ENCODE peak calls at places on chromosome 16, in six cellular contexts. Z is cardiac fibroblast; U is progenitor cell of endocrine pancreas; F is osteocyte; L is fibroblast of the aortic adventitia; B is CD4-positive, alpha-beta T cell. K is an unnamed sample.

GRCh38 chr16:65745-66144 is 6.7 kb downstream of the RHBDF1 start:
- DNase-seq in Z (peak; percentile 74), U (peak; percentile 78), F (peak; percentile 95), L (peak; percentile 75), B (peak; percentile 87), K (peak; percentile 85)

GRCh38 chr16:70691223-70692129 is 5.6 kb upstream of the MTSS2 start:
- DNase-seq in Z (peak; percentile 93), U (no peak), F (peak; percentile 97), L (peak; percentile 94), B (no peak), K (no peak)

GRCh38 chr16:50671644-50672260 is 9.4 kb downstream of the SNX20 start:
- DNase-seq in Z (peak; percentile 52), U (no peak), F (no peak), L (peak; percentile 32), B (peak; percentile 47), K (peak; percentile 46)

GRCh38 chr16:4290236-4290830 is 17.5 kb upstream of the TFAP4 start:
- DNase-seq in Z (peak; percentile 92), U (no peak), F (no peak), L (peak; percentile 51), B (no peak), K (no peak)

GRCh38 chr16:83717308-83717707 is 90.5 kb upstream of the HSBP1 start:
- DNase-seq in Z (no peak), U (no peak), F (no peak), L (no peak), B (no peak), K (no peak)

GRCh38 chr16:47043200-47043599 is 69.7 kb upstream of the DNAJA2 start:
- DNase-seq in Z (no peak), U (no peak), F (no peak), L (no peak), B (no peak), K (no peak)

GRCh38 chr16:4324871-4325740 is 9.2 kb downstream of the GLIS2 start:
- DNase-seq in Z (no peak), U (no peak), F (no peak), L (no peak), B (no peak), K (no peak)

GRCh38 chr16:10583269-10583668 is 2.9 kb upstream of the EMP2 start:
- DNase-seq in Z (no peak), U (no peak), F (no peak), L (no peak), B (no peak), K (no peak)

GRCh38 chr16:65099607-65100006 is 22.3 kb downstream of the CDH11 start:
- DNase-seq in Z (no peak), U (no peak), F (no peak), L (no peak), B (no peak), K (no peak)

GRCh38 chr16:14497245-14498082 is 132.6 kb downstream of the PARN start:
- DNase-seq in Z (no peak), U (no peak), F (no peak), L (no peak), B (no peak), K (no peak)

GRCh38 chr16:14088155-14088753 is 17.1 kb downstream of the MRTFB start:
- DNase-seq in Z (peak; percentile 15), U (no peak), F (no peak), L (no peak), B (no peak), K (no peak)

GRCh38 chr16:20004931-20005330 is 68.8 kb downstream of the GPR139 start:
- DNase-seq in Z (no peak), U (no peak), F (no peak), L (no peak), B (no peak), K (no peak)

GRCh38 chr16:71467810-71468209 is 5.8 kb upstream of the ZNF23 start:
- DNase-seq in Z (peak; percentile 42), U (peak; percentile 37), F (no peak), L (peak; percentile 33), B (peak; percentile 55), K (peak; percentile 36)

GRCh38 chr16:15949210-15950166 is at the start of gene ABCC1:
- DNase-seq in Z (no peak), U (peak; percentile 34), F (no peak), L (no peak), B (peak; percentile 57), K (peak; percentile 63)

GRCh38 chr16:14007460-14007859 is 63.7 kb upstream of the MRTFB start:
- DNase-seq in Z (peak; percentile 84), U (no peak), F (no peak), L (peak; percentile 60), B (no peak), K (no peak)

GRCh38 chr16:72956124-72957064 is 91.5 kb downstream of the ZFHX3 start:
- DNase-seq in Z (no peak), U (no peak), F (no peak), L (no peak), B (no peak), K (no peak)

GRCh38 chr16:53129281-53130192 is 74.7 kb downstream of the CHD9 start:
- DNase-seq in Z (peak; percentile 74), U (peak; percentile 10), F (no peak), L (peak; percentile 71), B (no peak), K (no peak)

GRCh38 chr16:90046971-90047713 is 27.9 kb upstream of the DBNDD1 start:
- DNase-seq in Z (peak; percentile 44), U (no peak), F (no peak), L (peak; percentile 61), B (no peak), K (no peak)

GRCh38 chr16:69917739-69918138 is 33.4 kb upstream of the CLEC18A start:
- DNase-seq in Z (peak; percentile 98), U (peak; percentile 22), F (no peak), L (peak; percentile 99), B (no peak), K (no peak)

GRCh38 chr16:50627419-50627818 is 53.7 kb downstream of the SNX20 start:
- DNase-seq in Z (no peak), U (no peak), F (no peak), L (peak; percentile 70), B (peak; percentile 57), K (no peak)

GRCh38 chr16:81174644-81175324 is 63.7 kb upstream of the BCO1 start:
- DNase-seq in Z (peak; percentile 35), U (no peak), F (no peak), L (peak; percentile 11), B (no peak), K (no peak)

GRCh38 chr16:16100631-16101030 is 122.7 kb downstream of the ABCC6 start:
- DNase-seq in Z (no peak), U (no peak), F (no peak), L (no peak), B (no peak), K (no peak)

GRCh38 chr16:70696952-70697600 is 11.2 kb upstream of the MTSS2 start:
- DNase-seq in Z (no peak), U (no peak), F (no peak), L (no peak), B (no peak), K (no peak)

GRCh38 chr16:5841934-5842333 is 744.3 kb upstream of the EEF2KMT start:
- DNase-seq in Z (no peak), U (no peak), F (no peak), L (no peak), B (no peak), K (no peak)

GRCh38 chr16:56199164-56199563 is 7.9 kb downstream of the GNAO1 start:
- DNase-seq in Z (no peak), U (no peak), F (no peak), L (no peak), B (no peak), K (no peak)

GRCh38 chr16:56204836-56205235 is 13.5 kb downstream of the GNAO1 start:
- DNase-seq in Z (no peak), U (no peak), F (no peak), L (no peak), B (no peak), K (no peak)

GRCh38 chr16:56201030-56201429 is 9.7 kb downstream of the GNAO1 start:
- DNase-seq in Z (no peak), U (no peak), F (no peak), L (no peak), B (no peak), K (no peak)

GRCh38 chr16:56202036-56202435 is 10.7 kb downstream of the GNAO1 start:
- DNase-seq in Z (no peak), U (no peak), F (no peak), L (no peak), B (no peak), K (no peak)

DNA sequence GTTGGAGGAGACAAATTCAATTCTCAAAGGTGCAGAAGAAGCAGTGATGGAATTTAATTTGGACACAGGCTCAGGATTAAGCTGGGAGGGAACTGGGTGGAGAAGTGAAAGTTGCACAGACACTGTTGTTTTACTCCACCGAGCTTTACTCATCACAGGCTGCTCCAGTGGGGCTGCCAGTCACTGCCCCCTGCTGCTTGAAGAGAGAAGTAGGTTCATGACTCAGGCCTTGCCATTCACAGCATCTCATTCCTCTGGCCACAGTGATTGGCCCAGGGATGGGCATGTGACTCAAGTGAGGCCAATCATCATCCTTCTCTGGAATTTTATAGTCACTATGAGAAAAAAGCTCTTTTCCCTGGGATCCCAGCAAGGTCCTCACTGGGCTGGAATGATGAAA is 11.8 kb downstream of the GNAO1 start:
- DNase-seq in Z (peak; percentile 28), U (no peak), F (no peak), L (peak; percentile 6), B (no peak), K (no peak)
- TF ChIP-seq CTCF in Z (peak; percentile 23), U (peak; percentile 38), F (no peak), L (no peak), B (peak; percentile 47), K (no peak)

GRCh38 chr16:23505942-23506605 is 4.2 kb downstream of the GGA2 start:
- DNase-seq in Z (peak; percentile 21), U (no peak), F (no peak), L (no peak), B (no peak), K (no peak)
- TF ChIP-seq CTCF in Z (no peak), U (no peak), F (no peak), L (no peak), B (no peak), K (no peak)

GRCh38 chr16:88703486-88704309 is 2.5 kb downstream of the RNF166 start:
- DNase-seq in Z (no peak), U (no peak), F (no peak), L (no peak), B (peak; percentile 73), K (peak; percentile 71)
- TF ChIP-seq CTCF in Z (no peak), U (no peak), F (no peak), L (no peak), B (no peak), K (no peak)

DNA sequence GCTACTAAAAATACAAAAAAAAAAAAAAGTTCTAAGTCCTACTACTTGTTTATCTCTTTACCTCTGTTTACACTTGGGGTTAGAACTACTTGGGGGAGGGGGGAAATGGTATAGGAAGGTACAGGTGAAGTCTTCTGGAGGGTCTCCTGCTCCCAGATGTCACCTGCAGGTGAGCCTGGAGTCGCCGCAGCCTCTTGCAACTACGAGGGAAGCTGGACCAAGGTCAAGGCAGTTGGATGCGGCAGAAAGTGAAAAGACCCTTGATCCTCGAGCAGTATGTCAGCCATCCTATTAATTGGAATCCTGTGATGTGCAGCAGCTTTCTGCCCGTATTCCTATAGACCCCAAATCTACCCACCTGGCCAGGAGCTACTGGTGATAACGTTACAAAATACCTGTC is 33.0 kb downstream of the HAPSTR1 start:
- DNase-seq in Z (no peak), U (no peak), F (no peak), L (no peak), B (no peak), K (no peak)
- TF ChIP-seq CTCF in Z (no peak), U (no peak), F (no peak), L (no peak), B (no peak), K (no peak)